ENCODE peak calls at places on chromosomes 5 and 9, in eight cellular contexts. K is body of pancreas, O is GM23338, R is brain microvascular endothelial cell, E is IMR-90, Q is endodermal cell, X is mammary epithelial cell, M is uterus. T is an unnamed sample.

GRCh38 chr5:43232943-43233833 is 41.2 kb downstream of the NIM1K start:
- DNase-seq in K (no peak), O (no peak), R (no peak), E (no peak), Q (no peak), X (no peak), M (no peak), T (no peak)

GRCh38 chr5:119452060-119452372 is 281 bp upstream of the HSD17B4 start:
- DNase-seq in K (no peak), O (no peak), R (no peak), E (no peak), Q (no peak), X (no peak), M (no peak), T (no peak)

GRCh38 chr9:133430244-133430643 is 8.1 kb downstream of the ADAMTS13 start:
- DNase-seq in K (no peak), O (no peak), R (no peak), E (no peak), Q (no peak), X (no peak), M (no peak), T (no peak)

GRCh38 chr5:72063219-72063819 is 44.0 kb upstream of the MAP1B start:
- DNase-seq in K (no peak), O (peak), R (peak), E (peak), Q (peak), X (peak), M (no peak), T (no peak)

GRCh38 chr9:123225374-123225813 is 43.0 kb downstream of the STRBP start:
- DNase-seq in K (peak), O (peak), R (peak), E (peak), Q (peak), X (peak), M (no peak), T (peak)

GRCh38 chr5:136364307-136364706 is 1.0 kb downstream of the TRPC7 start:
- DNase-seq in K (no peak), O (peak), R (no peak), E (no peak), Q (no peak), X (no peak), M (no peak), T (peak)

GRCh38 chr9:15104826-15105420 is 194.7 kb upstream of the FREM1 start:
- DNase-seq in K (peak), O (peak), R (peak), E (peak), Q (peak), X (peak), M (no peak), T (peak)

GRCh38 chr9:123360161-123361085 is 4.4 kb downstream of the CRB2 start:
- DNase-seq in K (no peak), O (peak), R (no peak), E (no peak), Q (peak), X (no peak), M (peak), T (no peak)

GRCh38 chr9:136726631-136727191 is 14.3 kb downstream of the DIPK1B start:
- DNase-seq in K (peak), O (no peak), R (peak), E (peak), Q (peak), X (peak), M (no peak), T (peak)

GRCh38 chr9:80797427-80797825 is 891.9 kb downstream of the TLE1 start:
- DNase-seq in K (no peak), O (no peak), R (no peak), E (no peak), Q (no peak), X (no peak), M (no peak), T (no peak)

GRCh38 chr5:114544561-114544960 is 182.7 kb downstream of the KCNN2 start:
- DNase-seq in K (no peak), O (no peak), R (no peak), E (no peak), Q (peak), X (no peak), M (no peak), T (no peak)

GRCh38 chr9:18907927-18908625 is 124.9 kb downstream of the SAXO1 start:
- DNase-seq in K (no peak), O (no peak), R (no peak), E (no peak), Q (peak), X (no peak), M (no peak), T (no peak)

DNA sequence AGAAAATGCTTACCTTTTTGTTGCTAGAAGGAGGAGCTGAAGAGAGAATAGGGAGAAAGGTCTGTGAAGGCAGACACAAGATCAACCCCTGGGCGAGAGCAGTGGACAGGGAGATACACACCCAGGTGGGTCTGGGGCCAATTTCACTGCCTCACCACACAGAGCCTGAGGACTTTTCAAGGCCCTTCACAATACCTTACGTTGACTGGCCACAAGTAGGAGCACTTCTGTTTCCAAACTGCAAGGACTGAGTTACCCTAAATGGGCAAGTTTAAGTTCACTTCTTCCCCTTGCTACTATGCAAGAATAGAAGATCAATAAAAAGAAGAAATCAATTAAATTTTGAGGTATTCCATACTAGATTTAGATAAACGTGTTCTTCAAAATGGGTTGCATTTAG is 174.5 kb upstream of the SLC12A2 start:
- DNase-seq in K (peak), O (peak), R (peak), E (peak), Q (peak), X (peak), M (no peak), T (peak)
- TF ChIP-seq CTCF in K (peak), O (peak), R (peak), E (peak), Q (peak), X (peak), M (no peak), T (peak)

DNA sequence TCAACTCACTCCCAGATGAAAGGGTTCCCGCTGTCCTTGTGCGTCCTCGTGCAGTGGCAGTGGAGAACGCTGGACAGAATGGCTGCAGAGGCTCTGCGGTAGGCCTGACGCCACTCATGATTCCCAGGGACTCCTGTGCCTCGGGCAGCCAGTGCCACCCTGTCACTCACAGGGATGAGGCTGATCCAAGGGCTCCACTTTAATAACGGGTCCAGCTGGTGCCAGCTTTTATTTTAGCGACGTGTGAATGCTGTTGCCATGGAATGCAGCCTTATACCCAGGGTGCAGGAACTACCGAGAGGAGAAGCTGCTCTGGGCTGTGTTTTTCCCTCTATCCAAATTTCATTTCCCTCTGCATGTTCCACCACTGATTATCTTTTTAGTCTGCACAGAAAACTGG is 15.8 kb upstream of the NTNG2 start:
- DNase-seq in K (no peak), O (no peak), R (no peak), E (no peak), Q (no peak), X (no peak), M (no peak), T (no peak)
- H3K4me3 ChIP-seq in K (no peak), O (no peak), R (no peak), E (no peak), Q (no peak), X (no peak), M (no peak), T (no peak)

GRCh38 chr9:119961774-119962408 is 592.7 kb upstream of the BRINP1 start:
- DNase-seq in K (peak), O (peak), R (peak), E (peak), Q (peak), X (no peak), M (no peak), T (peak)
- TF ChIP-seq CTCF in K (peak), O (peak), R (peak), E (peak), Q (peak), X (peak), M (no peak), T (peak)

DNA sequence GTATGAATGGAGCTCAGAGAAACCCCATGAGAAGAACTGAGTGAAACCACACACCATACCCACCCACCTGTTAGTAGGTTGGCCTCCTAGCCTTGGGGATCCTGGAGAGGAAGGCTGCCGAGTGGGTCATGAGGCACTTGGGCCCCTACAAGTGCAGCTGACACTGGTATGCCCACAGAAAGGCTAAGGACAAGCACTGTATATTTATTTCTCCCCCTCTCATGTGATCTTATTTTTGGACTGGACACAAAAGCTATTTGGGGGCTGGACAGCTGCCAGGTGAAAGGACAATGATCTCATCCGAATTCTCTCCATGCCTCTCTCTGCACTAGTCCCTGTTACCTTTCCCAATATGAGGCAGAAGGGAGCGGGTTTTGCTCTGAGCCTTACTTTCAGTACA is 12.0 kb upstream of the FGF1 start:
- DNase-seq in K (peak), O (no peak), R (peak), E (peak), Q (no peak), X (no peak), M (peak), T (peak)
- H3K4me3 ChIP-seq in K (no peak), O (no peak), R (no peak), E (no peak), Q (no peak), X (no peak), M (no peak), T (no peak)

GRCh38 chr5:20420991-20421595 is 433.1 kb upstream of the CDH18 start:
- DNase-seq in K (no peak), O (peak), R (no peak), E (no peak), Q (no peak), X (no peak), M (no peak), T (no peak)
- TF ChIP-seq CTCF in K (no peak), O (no peak), R (no peak), E (no peak), Q (no peak), X (no peak), M (no peak), T (no peak)